ENCODE peak calls at places on chromosomes 4 and X, in eight cellular contexts. P is ovary, K is tibial nerve, S is ascending aorta, T is epithelial cell of esophagus, L is progenitor cell of endocrine pancreas, U is PC-3, B is HFF-Myc. O is an unnamed sample.

GRCh38 chr4:3710451-3711182 is 55.6 kb upstream of the ADRA2C start:
- DNase-seq in P (no peak), K (peak), S (no peak), T (no peak), L (no peak), U (no peak), B (no peak), O (no peak)

GRCh38 chrX:1292581-1293310 is 24.1 kb downstream of the CSF2RA start:
- DNase-seq in P (no peak), K (no peak), S (no peak), T (no peak), L (no peak), U (no peak), B (no peak), O (no peak)

GRCh38 chr4:183532823-183533222 is 28.0 kb downstream of the ING2 start:
- DNase-seq in P (no peak), K (no peak), S (no peak), T (peak), L (no peak), U (peak), B (peak), O (no peak)

GRCh38 chrX:1424452-1424851 is 28.3 kb downstream of the ASMTL start:
- DNase-seq in P (no peak), K (no peak), S (no peak), T (no peak), L (no peak), U (no peak), B (no peak), O (no peak)

GRCh38 chrX:151977923-151978322 is 3.4 kb upstream of the GABRE start:
- DNase-seq in P (no peak), K (no peak), S (no peak), T (peak), L (no peak), U (no peak), B (no peak), O (no peak)

GRCh38 chr4:48085821-48086602 is 48.0 kb downstream of the TXK start:
- DNase-seq in P (no peak), K (no peak), S (no peak), T (peak), L (no peak), U (no peak), B (no peak), O (no peak)

GRCh38 chr4:159252491-159252890 is 149.6 kb downstream of the RAPGEF2 start:
- DNase-seq in P (no peak), K (no peak), S (no peak), T (no peak), L (no peak), U (no peak), B (no peak), O (no peak)

GRCh38 chr4:72468904-72469502 is 100.0 kb downstream of the ADAMTS3 start:
- DNase-seq in P (no peak), K (no peak), S (no peak), T (peak), L (no peak), U (peak), B (no peak), O (no peak)

GRCh38 chr4:140052050-140052449 is 101.9 kb downstream of the MAML3 start:
- DNase-seq in P (peak), K (no peak), S (no peak), T (peak), L (no peak), U (peak), B (no peak), O (peak)

GRCh38 chr4:88702780-88703179 is 5.2 kb upstream of the NAP1L5 start:
- DNase-seq in P (no peak), K (no peak), S (no peak), T (no peak), L (no peak), U (no peak), B (no peak), O (no peak)

GRCh38 chr4:123182289-123182688 is 214.3 kb upstream of the SPRY1 start:
- DNase-seq in P (no peak), K (no peak), S (no peak), T (no peak), L (no peak), U (no peak), B (no peak), O (no peak)

GRCh38 chr4:105135746-105136145 is 10.9 kb upstream of the TET2 start:
- DNase-seq in P (no peak), K (no peak), S (no peak), T (no peak), L (no peak), U (no peak), B (no peak), O (no peak)

GRCh38 chrX:18895157-18895952 is 88.6 kb downstream of the PHKA2 start:
- DNase-seq in P (no peak), K (no peak), S (no peak), T (peak), L (no peak), U (no peak), B (no peak), O (no peak)

GRCh38 chr4:126440297-126440696 is 1125.5 kb downstream of the FAT4 start:
- DNase-seq in P (no peak), K (no peak), S (no peak), T (no peak), L (no peak), U (no peak), B (no peak), O (no peak)

GRCh38 chr4:109947918-109948317 is 35.2 kb downstream of the EGF start:
- DNase-seq in P (no peak), K (no peak), S (no peak), T (no peak), L (no peak), U (no peak), B (no peak), O (no peak)

GRCh38 chr4:1318046-1318375 is 28.3 kb downstream of the MAEA start:
- DNase-seq in P (no peak), K (no peak), S (no peak), T (no peak), L (no peak), U (no peak), B (no peak), O (no peak)

GRCh38 chr4:40990202-40990898 is 224.0 kb downstream of the APBB2 start:
- DNase-seq in P (no peak), K (no peak), S (no peak), T (peak), L (no peak), U (peak), B (peak), O (peak)

GRCh38 chr4:161160718-161161117 is 1003.1 kb downstream of the FSTL5 start:
- DNase-seq in P (no peak), K (no peak), S (no peak), T (no peak), L (no peak), U (no peak), B (no peak), O (no peak)

GRCh38 chr4:110869114-110869513 is 246.2 kb upstream of the PITX2 start:
- DNase-seq in P (no peak), K (no peak), S (no peak), T (no peak), L (no peak), U (no peak), B (no peak), O (no peak)

GRCh38 chr4:183204793-183205192 is 105.7 kb downstream of the WWC2 start:
- DNase-seq in P (no peak), K (no peak), S (no peak), T (no peak), L (no peak), U (no peak), B (no peak), O (no peak)

GRCh38 chr4:183905593-183906485 is 732 bp downstream of the STOX2 start:
- DNase-seq in P (peak), K (no peak), S (no peak), T (peak), L (peak), U (peak), B (no peak), O (no peak)

GRCh38 chrX:109635151-109635550 is 10.2 kb upstream of the KCNE5 start:
- DNase-seq in P (no peak), K (no peak), S (no peak), T (peak), L (no peak), U (peak), B (no peak), O (peak)

GRCh38 chrX:115408736-115409390 is 119.3 kb downstream of the LUZP4 start:
- DNase-seq in P (no peak), K (no peak), S (no peak), T (no peak), L (no peak), U (no peak), B (no peak), O (no peak)

GRCh38 chrX:73556159-73556558 is 6.8 kb upstream of the CHIC1 start:
- DNase-seq in P (no peak), K (no peak), S (no peak), T (no peak), L (no peak), U (no peak), B (no peak), O (no peak)

GRCh38 chrX:44105228-44105913 is 132.2 kb upstream of the NDP start:
- DNase-seq in P (no peak), K (no peak), S (no peak), T (no peak), L (no peak), U (no peak), B (no peak), O (no peak)

GRCh38 chr4:187069398-187069797 is 345.7 kb upstream of the FAT1 start:
- DNase-seq in P (no peak), K (peak), S (no peak), T (no peak), L (no peak), U (no peak), B (no peak), O (no peak)
- TF ChIP-seq CTCF in P (no peak), K (no peak), S (no peak), T (no peak), L (no peak), U (no peak), B (no peak), O (no peak)

GRCh38 chr4:82851902-82852750 is 38.8 kb downstream of the SEC31A start:
- DNase-seq in P (no peak), K (no peak), S (no peak), T (peak), L (no peak), U (peak), B (no peak), O (no peak)
- TF ChIP-seq CTCF in P (no peak), K (no peak), S (peak), T (peak), L (peak), U (peak), B (peak), O (peak)

DNA sequence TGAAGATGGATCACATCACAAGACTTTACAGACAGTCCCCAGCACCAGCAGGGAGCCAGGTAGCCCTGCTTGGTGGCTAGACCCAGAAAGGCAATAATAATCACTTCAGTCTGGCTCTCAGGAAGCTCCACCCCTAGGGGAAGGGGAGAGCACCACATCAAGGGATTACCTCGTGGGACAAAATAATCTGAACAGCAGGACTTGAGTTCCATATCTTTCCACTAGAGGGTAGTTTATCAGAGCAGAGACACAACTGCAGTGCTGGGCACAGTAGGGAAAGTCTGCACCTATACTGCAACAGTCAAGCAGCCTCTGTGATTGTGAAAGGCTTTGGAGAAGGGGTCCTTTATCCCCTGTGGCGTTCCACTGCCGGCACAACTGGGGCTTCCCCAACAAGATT is 547.0 kb upstream of the POU3F4 start:
- DNase-seq in P (no peak), K (no peak), S (no peak), T (no peak), L (no peak), U (peak), B (no peak), O (no peak)
- TF ChIP-seq CTCF in P (no peak), K (no peak), S (no peak), T (peak), L (peak), U (peak), B (no peak), O (peak)

GRCh38 chr4:116058129-116058528 is 944.7 kb upstream of the NDST4 start:
- DNase-seq in P (no peak), K (no peak), S (no peak), T (no peak), L (no peak), U (no peak), B (no peak), O (no peak)

DNA sequence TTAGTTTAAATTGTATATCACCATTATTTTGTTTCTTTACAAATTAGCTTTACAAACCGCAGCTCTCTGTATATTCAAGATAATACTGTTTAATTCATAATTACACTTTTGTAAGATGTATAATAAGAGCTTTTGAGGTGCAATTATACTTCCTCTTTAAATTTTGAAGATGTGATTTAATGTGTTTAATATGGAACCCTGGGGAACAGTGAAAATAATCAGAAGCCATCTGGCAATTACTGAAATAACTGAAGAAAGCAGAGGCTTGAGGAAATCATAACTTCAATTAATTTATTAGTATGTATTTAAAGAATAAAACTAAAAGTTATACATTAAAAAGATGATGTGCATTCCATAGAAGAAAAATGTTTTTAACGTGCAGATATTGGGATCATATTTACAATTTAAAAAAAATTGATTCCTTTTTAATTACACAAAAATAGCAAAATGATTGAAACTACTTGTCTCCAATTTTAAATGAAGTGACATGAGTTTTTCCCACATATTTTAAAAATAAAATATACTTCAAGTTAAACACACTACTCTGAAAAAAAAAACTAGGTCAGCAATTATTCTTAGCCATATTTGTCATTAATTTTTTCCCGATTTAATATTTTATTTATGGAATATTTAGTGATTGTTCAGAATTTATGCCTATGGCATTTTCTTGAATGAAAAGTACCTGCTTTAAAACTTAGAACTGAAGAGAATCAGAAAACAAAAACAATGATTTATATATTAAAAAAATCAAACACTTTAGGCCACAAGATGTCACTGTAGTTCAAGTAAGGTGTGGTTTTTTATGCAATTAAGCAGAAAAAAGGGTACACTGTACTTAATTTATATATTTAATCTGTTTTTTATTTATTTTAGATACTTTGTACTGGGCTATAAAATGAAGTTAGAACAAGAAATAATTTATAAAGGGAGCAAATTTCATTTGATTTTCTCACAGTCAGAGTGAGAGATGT is 942.7 kb upstream of the NDST4 start:
- DNase-seq in P (no peak), K (no peak), S (no peak), T (peak), L (no peak), U (peak), B (no peak), O (no peak)
- TF ChIP-seq CTCF in P (no peak), K (no peak), S (no peak), T (no peak), L (peak), U (peak), B (no peak), O (no peak)

O was measured in Panc1.